ENCODE peak calls at places on chromosome 5, in nine cellular contexts. One of them, this sample, is unnamed.

GRCh38 chr5:107501965-107502691 is 168.6 kb downstream of the EFNA5 start:
- DNase-seq in iPS DF 6.9: no peak
- DNase-seq in HCT116: no peak
- DNase-seq in suprapubic skin: no peak
- DNase-seq in esophagus squamous epithelium: no peak
- DNase-seq in tibial artery: no peak
- DNase-seq in upper lobe of right lung: no peak
- DNase-seq in neural progenitor cell: no peak
- DNase-seq in transverse colon: no peak
- DNase-seq in this sample: no peak

GRCh38 chr5:161258438-161258837 is 288.1 kb downstream of the GABRB2 start:
- DNase-seq in iPS DF 6.9: no peak
- DNase-seq in HCT116: no peak
- DNase-seq in suprapubic skin: no peak
- DNase-seq in esophagus squamous epithelium: no peak
- DNase-seq in tibial artery: no peak
- DNase-seq in upper lobe of right lung: no peak
- DNase-seq in neural progenitor cell: no peak
- DNase-seq in transverse colon: no peak
- DNase-seq in this sample: no peak

GRCh38 chr5:28344803-28345433 is 1306.5 kb upstream of the CDH9 start:
- DNase-seq in iPS DF 6.9: peak; percentile 76
- DNase-seq in HCT116: no peak
- DNase-seq in suprapubic skin: no peak
- DNase-seq in esophagus squamous epithelium: no peak
- DNase-seq in tibial artery: no peak
- DNase-seq in upper lobe of right lung: no peak
- DNase-seq in neural progenitor cell: peak; percentile 77
- DNase-seq in transverse colon: no peak
- DNase-seq in this sample: peak; percentile 18

GRCh38 chr5:142461028-142461427 is 136.2 kb upstream of the SPRY4 start:
- DNase-seq in iPS DF 6.9: no peak
- DNase-seq in HCT116: no peak
- DNase-seq in suprapubic skin: no peak
- DNase-seq in esophagus squamous epithelium: no peak
- DNase-seq in tibial artery: no peak
- DNase-seq in upper lobe of right lung: no peak
- DNase-seq in neural progenitor cell: no peak
- DNase-seq in transverse colon: no peak
- DNase-seq in this sample: no peak

GRCh38 chr5:6496207-6496584 is 47.5 kb downstream of the UBE2QL1 start:
- DNase-seq in iPS DF 6.9: no peak
- DNase-seq in HCT116: no peak
- DNase-seq in suprapubic skin: no peak
- DNase-seq in esophagus squamous epithelium: no peak
- DNase-seq in tibial artery: no peak
- DNase-seq in upper lobe of right lung: no peak
- DNase-seq in neural progenitor cell: no peak
- DNase-seq in transverse colon: no peak
- DNase-seq in this sample: no peak

GRCh38 chr5:97547999-97548797 is 365.2 kb upstream of the RIOK2 start:
- DNase-seq in iPS DF 6.9: no peak
- DNase-seq in HCT116: no peak
- DNase-seq in suprapubic skin: no peak
- DNase-seq in esophagus squamous epithelium: no peak
- DNase-seq in tibial artery: no peak
- DNase-seq in upper lobe of right lung: no peak
- DNase-seq in neural progenitor cell: no peak
- DNase-seq in transverse colon: no peak
- DNase-seq in this sample: no peak

GRCh38 chr5:151068189-151068570 is 12.7 kb downstream of the TNIP1 start:
- DNase-seq in iPS DF 6.9: no peak
- DNase-seq in HCT116: no peak
- DNase-seq in suprapubic skin: no peak
- DNase-seq in esophagus squamous epithelium: no peak
- DNase-seq in tibial artery: no peak
- DNase-seq in upper lobe of right lung: no peak
- DNase-seq in neural progenitor cell: no peak
- DNase-seq in transverse colon: no peak
- DNase-seq in this sample: no peak

GRCh38 chr5:74865293-74865798 is 841 bp downstream of the FAM169A start:
- DNase-seq in iPS DF 6.9: no peak
- DNase-seq in HCT116: no peak
- DNase-seq in suprapubic skin: no peak
- DNase-seq in esophagus squamous epithelium: no peak
- DNase-seq in tibial artery: no peak
- DNase-seq in upper lobe of right lung: no peak
- DNase-seq in neural progenitor cell: no peak
- DNase-seq in transverse colon: no peak
- DNase-seq in this sample: no peak

GRCh38 chr5:97536683-97537082 is 353.6 kb upstream of the RIOK2 start:
- DNase-seq in iPS DF 6.9: no peak
- DNase-seq in HCT116: no peak
- DNase-seq in suprapubic skin: no peak
- DNase-seq in esophagus squamous epithelium: no peak
- DNase-seq in tibial artery: no peak
- DNase-seq in upper lobe of right lung: no peak
- DNase-seq in neural progenitor cell: no peak
- DNase-seq in transverse colon: no peak
- DNase-seq in this sample: no peak

GRCh38 chr5:149615976-149616375 is 34.7 kb downstream of the ARHGEF37 start:
- DNase-seq in iPS DF 6.9: no peak
- DNase-seq in HCT116: no peak
- DNase-seq in suprapubic skin: no peak
- DNase-seq in esophagus squamous epithelium: no peak
- DNase-seq in tibial artery: no peak
- DNase-seq in upper lobe of right lung: no peak
- DNase-seq in neural progenitor cell: no peak
- DNase-seq in transverse colon: no peak
- DNase-seq in this sample: no peak

GRCh38 chr5:79791843-79792242 is 102.2 kb downstream of the CMYA5 start:
- DNase-seq in iPS DF 6.9: no peak
- DNase-seq in HCT116: no peak
- DNase-seq in suprapubic skin: no peak
- DNase-seq in esophagus squamous epithelium: no peak
- DNase-seq in tibial artery: no peak
- DNase-seq in upper lobe of right lung: no peak
- DNase-seq in neural progenitor cell: no peak
- DNase-seq in transverse colon: no peak
- DNase-seq in this sample: no peak

DNA sequence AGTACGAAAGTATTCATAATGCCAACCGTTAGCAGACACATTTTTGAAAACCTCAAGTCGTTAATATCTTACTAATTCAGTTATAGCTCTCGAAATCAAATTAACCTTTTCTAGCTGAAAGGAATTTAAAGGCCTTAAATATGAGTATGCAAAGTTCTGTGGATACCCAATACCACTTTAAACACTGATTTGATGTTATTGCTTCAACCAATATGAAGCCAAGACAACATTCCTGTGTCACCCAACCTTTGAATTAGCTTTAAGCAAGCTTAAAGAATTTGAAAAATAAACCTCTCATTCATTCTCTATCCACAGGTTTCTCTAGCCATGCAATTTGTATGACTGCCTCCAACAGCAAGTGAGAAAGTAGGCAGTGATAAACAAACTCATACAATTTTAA is 204.4 kb downstream of the MCTP1 start:
- DNase-seq in iPS DF 6.9: no peak
- DNase-seq in HCT116: no peak
- DNase-seq in suprapubic skin: no peak
- DNase-seq in esophagus squamous epithelium: no peak
- DNase-seq in tibial artery: no peak
- DNase-seq in upper lobe of right lung: no peak
- DNase-seq in neural progenitor cell: no peak
- DNase-seq in transverse colon: no peak
- DNase-seq in this sample: no peak
- H3K27ac ChIP-seq in iPS DF 6.9: no peak overlapping the region
- H3K27ac ChIP-seq in HCT116: no peak overlapping the region
- H3K27ac ChIP-seq in suprapubic skin: no peak overlapping the region
- H3K27ac ChIP-seq in esophagus squamous epithelium: peak overlapping the region; percentile 31
- H3K27ac ChIP-seq in tibial artery: no peak overlapping the region
- H3K27ac ChIP-seq in upper lobe of right lung: peak overlapping the region; percentile 55
- H3K27ac ChIP-seq in neural progenitor cell: no peak overlapping the region
- H3K27ac ChIP-seq in transverse colon: no peak overlapping the region
- H3K27ac ChIP-seq in this sample: no peak overlapping the region

GRCh38 chr5:181042722-181043121 is 2.7 kb downstream of the BTNL9 start:
- DNase-seq in iPS DF 6.9: no peak
- DNase-seq in HCT116: no peak
- DNase-seq in suprapubic skin: no peak
- DNase-seq in esophagus squamous epithelium: no peak
- DNase-seq in tibial artery: no peak
- DNase-seq in upper lobe of right lung: no peak
- DNase-seq in neural progenitor cell: no peak
- DNase-seq in transverse colon: no peak
- DNase-seq in this sample: no peak

GRCh38 chr5:181042036-181042435 is 2.0 kb downstream of the BTNL9 start:
- DNase-seq in iPS DF 6.9: no peak
- DNase-seq in HCT116: no peak
- DNase-seq in suprapubic skin: no peak
- DNase-seq in esophagus squamous epithelium: no peak
- DNase-seq in tibial artery: no peak
- DNase-seq in upper lobe of right lung: no peak
- DNase-seq in neural progenitor cell: no peak
- DNase-seq in transverse colon: no peak
- DNase-seq in this sample: no peak

GRCh38 chr5:181044662-181045305 is 4.7 kb downstream of the BTNL9 start:
- DNase-seq in iPS DF 6.9: no peak
- DNase-seq in HCT116: no peak
- DNase-seq in suprapubic skin: no peak
- DNase-seq in esophagus squamous epithelium: no peak
- DNase-seq in tibial artery: no peak
- DNase-seq in upper lobe of right lung: no peak
- DNase-seq in neural progenitor cell: no peak
- DNase-seq in transverse colon: no peak
- DNase-seq in this sample: no peak

GRCh38 chr5:181044093-181044599 is 4.1 kb downstream of the BTNL9 start:
- DNase-seq in iPS DF 6.9: no peak
- DNase-seq in HCT116: no peak
- DNase-seq in suprapubic skin: no peak
- DNase-seq in esophagus squamous epithelium: no peak
- DNase-seq in tibial artery: no peak
- DNase-seq in upper lobe of right lung: no peak
- DNase-seq in neural progenitor cell: no peak
- DNase-seq in transverse colon: no peak
- DNase-seq in this sample: no peak

DNA sequence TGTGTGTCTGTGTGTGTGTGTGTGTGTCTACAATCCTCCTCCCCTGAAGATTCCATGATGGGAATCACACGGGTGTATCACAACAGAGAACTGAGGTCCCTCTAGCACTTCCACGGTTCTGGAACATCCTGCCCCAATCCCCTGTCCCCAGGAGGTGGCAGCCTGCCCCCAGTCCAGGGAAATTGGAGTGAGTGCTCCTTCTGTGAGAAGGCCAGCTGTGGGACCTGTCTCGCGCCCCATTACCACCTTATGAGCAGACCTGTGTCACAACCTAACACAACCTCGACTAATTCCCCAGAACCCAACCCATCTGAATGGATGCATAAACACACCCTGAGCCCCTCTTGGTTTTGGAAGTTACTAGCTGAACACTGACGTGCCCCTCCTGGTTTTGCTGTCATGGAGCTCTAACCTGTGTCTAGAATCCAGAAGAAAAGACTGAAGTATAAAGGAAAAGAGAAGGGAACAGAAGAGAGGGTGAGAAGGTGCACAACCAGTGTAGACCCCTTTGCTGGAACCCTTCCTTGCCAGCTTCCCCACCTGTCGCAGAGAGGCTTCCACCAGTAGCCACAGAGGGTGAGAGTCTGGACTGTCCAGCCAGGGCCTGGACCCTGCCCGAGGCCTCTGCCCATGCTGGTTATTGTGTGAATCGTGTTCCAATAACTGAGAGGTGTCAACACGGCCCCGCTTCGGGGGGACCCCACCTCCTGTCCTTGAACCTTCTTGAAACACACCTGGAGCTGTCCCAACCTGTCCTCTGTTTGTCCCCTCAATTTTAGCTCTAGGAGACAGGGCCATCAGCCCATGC is 3.4 kb downstream of the BTNL9 start:
- DNase-seq in iPS DF 6.9: no peak
- DNase-seq in HCT116: no peak
- DNase-seq in suprapubic skin: no peak
- DNase-seq in esophagus squamous epithelium: no peak
- DNase-seq in tibial artery: no peak
- DNase-seq in upper lobe of right lung: no peak
- DNase-seq in neural progenitor cell: no peak
- DNase-seq in transverse colon: no peak
- DNase-seq in this sample: no peak
- H3K4me3 ChIP-seq in iPS DF 6.9: no peak overlapping the region
- H3K4me3 ChIP-seq in HCT116: no peak overlapping the region
- H3K4me3 ChIP-seq in suprapubic skin: no peak overlapping the region
- H3K4me3 ChIP-seq in esophagus squamous epithelium: no peak overlapping the region
- H3K4me3 ChIP-seq in tibial artery: no peak overlapping the region
- H3K4me3 ChIP-seq in upper lobe of right lung: no peak overlapping the region
- H3K4me3 ChIP-seq in neural progenitor cell: no peak overlapping the region
- H3K4me3 ChIP-seq in transverse colon: no peak overlapping the region
- H3K4me3 ChIP-seq in this sample: no peak overlapping the region

DNA sequence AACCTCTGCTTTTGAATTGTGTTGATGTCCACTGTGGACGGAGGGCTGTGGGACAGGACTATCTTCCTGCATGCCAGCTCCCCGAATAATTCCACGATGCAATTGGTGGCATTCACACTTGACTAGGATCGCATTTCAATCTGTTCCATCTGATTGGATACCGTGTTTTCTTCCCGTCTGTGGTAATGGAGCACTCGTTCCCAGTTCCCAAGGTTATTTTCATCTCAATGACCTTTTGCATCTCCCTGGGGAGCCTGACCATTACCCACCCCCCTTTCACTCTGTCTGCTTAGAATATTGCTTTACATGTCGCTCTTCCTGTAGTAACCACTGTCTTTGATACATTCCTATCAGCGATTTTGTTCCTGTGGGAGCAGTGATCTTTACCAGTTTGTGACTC is 402.2 kb upstream of the WWC1 start:
- DNase-seq in iPS DF 6.9: no peak
- DNase-seq in HCT116: no peak
- DNase-seq in suprapubic skin: no peak
- DNase-seq in esophagus squamous epithelium: no peak
- DNase-seq in tibial artery: no peak
- DNase-seq in upper lobe of right lung: no peak
- DNase-seq in neural progenitor cell: no peak
- DNase-seq in transverse colon: no peak
- DNase-seq in this sample: no peak
- H3K9me3 ChIP-seq in iPS DF 6.9: no peaks in the 10 kb centered on the region
- H3K9me3 ChIP-seq in HCT116: no peaks in the 10 kb centered on the region
- H3K9me3 ChIP-seq in suprapubic skin: no peaks in the 10 kb centered on the region
- H3K9me3 ChIP-seq in esophagus squamous epithelium: no peaks in the 10 kb centered on the region
- H3K9me3 ChIP-seq in tibial artery: no peaks in the 10 kb centered on the region
- H3K9me3 ChIP-seq in upper lobe of right lung: no peaks in the 10 kb centered on the region
- H3K9me3 ChIP-seq in neural progenitor cell: no peaks in the 10 kb centered on the region
- H3K9me3 ChIP-seq in transverse colon: no peaks in the 10 kb centered on the region
- H3K9me3 ChIP-seq in this sample: no peaks in the 10 kb centered on the region

GRCh38 chr5:178989311-178989710 is 5.8 kb downstream of the GRM6 start:
- DNase-seq in iPS DF 6.9: no peak
- DNase-seq in HCT116: no peak
- DNase-seq in suprapubic skin: no peak
- DNase-seq in esophagus squamous epithelium: no peak
- DNase-seq in tibial artery: no peak
- DNase-seq in upper lobe of right lung: no peak
- DNase-seq in neural progenitor cell: no peak
- DNase-seq in transverse colon: no peak
- DNase-seq in this sample: no peak
- H3K27ac ChIP-seq in iPS DF 6.9: no peak overlapping the region
- H3K27ac ChIP-seq in HCT116: no peak overlapping the region
- H3K27ac ChIP-seq in suprapubic skin: no peak overlapping the region
- H3K27ac ChIP-seq in esophagus squamous epithelium: no peak overlapping the region
- H3K27ac ChIP-seq in tibial artery: no peak overlapping the region
- H3K27ac ChIP-seq in upper lobe of right lung: no peak overlapping the region
- H3K27ac ChIP-seq in neural progenitor cell: no peak overlapping the region
- H3K27ac ChIP-seq in transverse colon: no peak overlapping the region
- H3K27ac ChIP-seq in this sample: no peak overlapping the region